ENCODE peak calls at places on chromosomes 11 and 22, in four cellular contexts. Z is activated CD4-positive, alpha-beta T cell treated with anti-CD3 and anti-CD28 coated beads for 36 hours; M is chondrocyte; I is Daoy. L is an unnamed sample.

GRCh38 chr11:100004541-100004940 is 682.5 kb upstream of the ARHGAP42 start:
- DNase-seq in I (no peak), M (no peak), Z (no peak), L (no peak)

GRCh38 chr11:30420233-30420787 is 97.4 kb downstream of the ARL14EP start:
- DNase-seq in M (no peak), Z (no peak), I (no peak), L (no peak)

GRCh38 chr11:35717043-35717442 is 54.5 kb downstream of the TRIM44 start:
- DNase-seq in I (no peak), Z (no peak), M (no peak), L (no peak)

GRCh38 chr22:44818727-44819126 is 66.4 kb downstream of the ARHGAP8 start:
- DNase-seq in M (no peak), Z (no peak), I (no peak), L (no peak)

GRCh38 chr22:44633647-44634046 is 68.4 kb upstream of the PRR5 start:
- DNase-seq in I (no peak), Z (no peak), M (no peak), L (no peak)

GRCh38 chr11:2790581-2790925 is 90.8 kb upstream of the KCNQ1OT1 start:
- DNase-seq in I (no peak), Z (peak), M (peak), L (no peak)

GRCh38 chr11:58000699-58001098 is 23.0 kb upstream of the OR9Q1 start:
- DNase-seq in Z (no peak), M (no peak), I (no peak), L (no peak)

GRCh38 chr11:10371926-10372641 is 67.2 kb downstream of the ADM start:
- DNase-seq in I (no peak), M (no peak), Z (no peak), L (no peak)

GRCh38 chr11:69348414-69349235 is 54.7 kb downstream of the MYEOV start:
- DNase-seq in Z (no peak), M (peak), I (no peak), L (no peak)

GRCh38 chr22:28711820-28712777 is 29.5 kb downstream of the CHEK2 start:
- DNase-seq in Z (no peak), I (peak), M (no peak), L (peak)

GRCh38 chr11:96426356-96427103 is 36.7 kb downstream of the JRKL start:
- DNase-seq in I (peak), Z (peak), M (no peak), L (peak)

GRCh38 chr11:32947985-32948384 is 55.4 kb downstream of the QSER1 start:
- DNase-seq in M (no peak), Z (no peak), I (no peak), L (no peak)

GRCh38 chr11:122209619-122210377 is 93.8 kb upstream of the BLID start:
- DNase-seq in Z (no peak), M (no peak), I (peak), L (peak)

GRCh38 chr11:8871283-8871775 is 39.7 kb upstream of the AKIP1 start:
- DNase-seq in M (no peak), I (peak), Z (no peak), L (peak)

GRCh38 chr11:16923987-16924386 is 90.2 kb downstream of the PLEKHA7 start:
- DNase-seq in Z (no peak), I (no peak), M (no peak), L (no peak)

GRCh38 chr11:91243630-91244029 is 981.0 kb upstream of the FAT3 start:
- DNase-seq in Z (no peak), I (no peak), M (no peak), L (no peak)

L was measured in astrocyte of the spinal cord.